ENCODE peak calls at places on chromosomes 7 and 10, in eight cellular contexts. One of them, this sample, is unnamed.
A peak's percentile ranks its signal among the peaks of the same experiment; 100 is the strongest.

GRCh38 chr7:1151156-1151555 is 8.8 kb downstream of the ZFAND2A start:
- ATAC-seq in HCT116: no peak
- ATAC-seq in lower lobe of right lung: no peak
- ATAC-seq in effector memory CD8-positive, alpha-beta T cell: no peak
- ATAC-seq in Right ventricle myocardium superior: no peak
- ATAC-seq in A549: no peak
- ATAC-seq in natural killer cell: no peak
- ATAC-seq in T-helper 17 cell: no peak
- ATAC-seq in this sample: no peak

GRCh38 chr10:122541541-122542002 is 19.0 kb upstream of the DMBT1 start:
- ATAC-seq in HCT116: no peak
- ATAC-seq in lower lobe of right lung: no peak
- ATAC-seq in effector memory CD8-positive, alpha-beta T cell: peak; percentile 54
- ATAC-seq in Right ventricle myocardium superior: no peak
- ATAC-seq in A549: no peak
- ATAC-seq in natural killer cell: peak; percentile 54
- ATAC-seq in T-helper 17 cell: peak; percentile 77
- ATAC-seq in this sample: no peak

GRCh38 chr10:78623577-78624215 is 445.1 kb upstream of the ZMIZ1 start:
- ATAC-seq in HCT116: peak; percentile 84
- ATAC-seq in lower lobe of right lung: peak; percentile 81
- ATAC-seq in effector memory CD8-positive, alpha-beta T cell: no peak
- ATAC-seq in Right ventricle myocardium superior: peak; percentile 86
- ATAC-seq in A549: peak; percentile 87
- ATAC-seq in natural killer cell: no peak
- ATAC-seq in T-helper 17 cell: no peak
- ATAC-seq in this sample: peak; percentile 50

GRCh38 chr10:124640538-124641231 is 103.5 kb downstream of the FAM53B start:
- ATAC-seq in HCT116: no peak
- ATAC-seq in lower lobe of right lung: peak; percentile 75
- ATAC-seq in effector memory CD8-positive, alpha-beta T cell: peak; percentile 49
- ATAC-seq in Right ventricle myocardium superior: peak; percentile 6
- ATAC-seq in A549: no peak
- ATAC-seq in natural killer cell: peak; percentile 70
- ATAC-seq in T-helper 17 cell: peak; percentile 43
- ATAC-seq in this sample: peak; percentile 51

GRCh38 chr7:42661312-42661711 is 250.6 kb downstream of the C7orf25 start:
- ATAC-seq in HCT116: no peak
- ATAC-seq in lower lobe of right lung: no peak
- ATAC-seq in effector memory CD8-positive, alpha-beta T cell: no peak
- ATAC-seq in Right ventricle myocardium superior: no peak
- ATAC-seq in A549: no peak
- ATAC-seq in natural killer cell: no peak
- ATAC-seq in T-helper 17 cell: no peak
- ATAC-seq in this sample: no peak

GRCh38 chr7:112487938-112488575 is 7.3 kb downstream of the LSMEM1 start:
- ATAC-seq in HCT116: no peak
- ATAC-seq in lower lobe of right lung: no peak
- ATAC-seq in effector memory CD8-positive, alpha-beta T cell: no peak
- ATAC-seq in Right ventricle myocardium superior: no peak
- ATAC-seq in A549: no peak
- ATAC-seq in natural killer cell: no peak
- ATAC-seq in T-helper 17 cell: no peak
- ATAC-seq in this sample: no peak

GRCh38 chr7:45726883-45727282 is 146.0 kb downstream of the CCDC201 start:
- ATAC-seq in HCT116: no peak
- ATAC-seq in lower lobe of right lung: peak; percentile 17
- ATAC-seq in effector memory CD8-positive, alpha-beta T cell: no peak
- ATAC-seq in Right ventricle myocardium superior: no peak
- ATAC-seq in A549: no peak
- ATAC-seq in natural killer cell: no peak
- ATAC-seq in T-helper 17 cell: no peak
- ATAC-seq in this sample: no peak

GRCh38 chr10:132064082-132064755 is 1.5 kb upstream of the JAKMIP3 start:
- ATAC-seq in HCT116: no peak
- ATAC-seq in lower lobe of right lung: no peak
- ATAC-seq in effector memory CD8-positive, alpha-beta T cell: no peak
- ATAC-seq in Right ventricle myocardium superior: peak; percentile 55
- ATAC-seq in A549: no peak
- ATAC-seq in natural killer cell: no peak
- ATAC-seq in T-helper 17 cell: no peak
- ATAC-seq in this sample: no peak

GRCh38 chr10:118940386-118940785 is 89.1 kb upstream of the NANOS1 start:
- ATAC-seq in HCT116: no peak
- ATAC-seq in lower lobe of right lung: no peak
- ATAC-seq in effector memory CD8-positive, alpha-beta T cell: no peak
- ATAC-seq in Right ventricle myocardium superior: no peak
- ATAC-seq in A549: no peak
- ATAC-seq in natural killer cell: no peak
- ATAC-seq in T-helper 17 cell: no peak
- ATAC-seq in this sample: no peak

GRCh38 chr7:127769696-127770400 is 117.9 kb downstream of the SND1 start:
- ATAC-seq in HCT116: no peak
- ATAC-seq in lower lobe of right lung: no peak
- ATAC-seq in effector memory CD8-positive, alpha-beta T cell: no peak
- ATAC-seq in Right ventricle myocardium superior: no peak
- ATAC-seq in A549: no peak
- ATAC-seq in natural killer cell: no peak
- ATAC-seq in T-helper 17 cell: no peak
- ATAC-seq in this sample: no peak

GRCh38 chr10:28180654-28181053 is 122.2 kb downstream of the MPP7 start:
- ATAC-seq in HCT116: peak; percentile 74
- ATAC-seq in lower lobe of right lung: no peak
- ATAC-seq in effector memory CD8-positive, alpha-beta T cell: no peak
- ATAC-seq in Right ventricle myocardium superior: no peak
- ATAC-seq in A549: no peak
- ATAC-seq in natural killer cell: no peak
- ATAC-seq in T-helper 17 cell: no peak
- ATAC-seq in this sample: no peak

GRCh38 chr10:123381271-123381670 is 227.1 kb downstream of the BUB3 start:
- ATAC-seq in HCT116: no peak
- ATAC-seq in lower lobe of right lung: no peak
- ATAC-seq in effector memory CD8-positive, alpha-beta T cell: no peak
- ATAC-seq in Right ventricle myocardium superior: no peak
- ATAC-seq in A549: no peak
- ATAC-seq in natural killer cell: no peak
- ATAC-seq in T-helper 17 cell: no peak
- ATAC-seq in this sample: no peak

GRCh38 chr10:91286572-91286971 is 66.1 kb downstream of the PCGF5 start:
- ATAC-seq in HCT116: no peak
- ATAC-seq in lower lobe of right lung: no peak
- ATAC-seq in effector memory CD8-positive, alpha-beta T cell: no peak
- ATAC-seq in Right ventricle myocardium superior: peak; percentile 5
- ATAC-seq in A549: no peak
- ATAC-seq in natural killer cell: no peak
- ATAC-seq in T-helper 17 cell: no peak
- ATAC-seq in this sample: no peak

GRCh38 chr7:1231214-1232102 is 1.2 kb upstream of the UNCX start:
- ATAC-seq in HCT116: no peak
- ATAC-seq in lower lobe of right lung: peak; percentile 22
- ATAC-seq in effector memory CD8-positive, alpha-beta T cell: no peak
- ATAC-seq in Right ventricle myocardium superior: no peak
- ATAC-seq in A549: peak; percentile 16
- ATAC-seq in natural killer cell: no peak
- ATAC-seq in T-helper 17 cell: no peak
- ATAC-seq in this sample: no peak